ENCODE peak calls at places on chromosomes 2 and 18, in eight cellular contexts. S, O, J, U, X, L, R and W are unnamed samples.

GRCh38 chr18:59699061-59699460 is 1.8 kb upstream of the CCBE1 start:
- DNase-seq in S (no peak), O (no peak), J (no peak), U (no peak), X (no peak), L (no peak), R (no peak), W (no peak)

GRCh38 chr2:634670-635395 is 42.4 kb downstream of the TMEM18 start:
- DNase-seq in S (no peak), O (peak; percentile 31), J (no peak), U (no peak), X (no peak), L (no peak), R (no peak), W (no peak)

GRCh38 chr2:169073972-169074751 is 4.8 kb downstream of the DHRS9 start:
- DNase-seq in S (no peak), O (no peak), J (no peak), U (no peak), X (peak; percentile 92), L (no peak), R (no peak), W (no peak)

GRCh38 chr2:2839393-2840096 is 508.5 kb upstream of the MYT1L start:
- DNase-seq in S (no peak), O (no peak), J (no peak), U (peak; percentile 2), X (no peak), L (no peak), R (peak; percentile 20), W (no peak)

GRCh38 chr2:85230637-85231036 is 97.2 kb downstream of the TGOLN2 start:
- DNase-seq in S (no peak), O (no peak), J (no peak), U (no peak), X (no peak), L (no peak), R (no peak), W (no peak)

GRCh38 chr18:36757081-36757480 is 71.7 kb downstream of the TPGS2 start:
- DNase-seq in S (no peak), O (peak; percentile 44), J (peak; percentile 71), U (no peak), X (peak; percentile 46), L (peak; percentile 13), R (no peak), W (no peak)

GRCh38 chr2:207122914-207123744 is 42.6 kb downstream of the KLF7 start:
- DNase-seq in S (no peak), O (peak; percentile 59), J (no peak), U (no peak), X (no peak), L (no peak), R (no peak), W (no peak)

GRCh38 chr2:198004921-198005829 is 200.8 kb downstream of the PLCL1 start:
- DNase-seq in S (no peak), O (no peak), J (no peak), U (no peak), X (no peak), L (no peak), R (no peak), W (peak; percentile 19)

GRCh38 chr18:4847066-4847465 is 350.0 kb downstream of the AKAIN1 start:
- DNase-seq in S (no peak), O (no peak), J (no peak), U (no peak), X (no peak), L (no peak), R (no peak), W (no peak)

GRCh38 chr2:217360781-217361485 is 501.1 kb upstream of the TNP1 start:
- DNase-seq in S (no peak), O (no peak), J (no peak), U (no peak), X (peak; percentile 89), L (no peak), R (no peak), W (no peak)

GRCh38 chr18:70195852-70196434 is 9.5 kb downstream of the RTTN start:
- DNase-seq in S (no peak), O (no peak), J (peak; percentile 47), U (no peak), X (peak; percentile 27), L (no peak), R (no peak), W (no peak)

GRCh38 chr18:45617284-45617683 is 2.0 kb downstream of the SLC14A2 start:
- DNase-seq in S (peak; percentile 79), O (peak; percentile 48), J (no peak), U (no peak), X (peak; percentile 84), L (no peak), R (peak; percentile 58), W (peak; percentile 94)

GRCh38 chr2:235756491-235756890 is 262.6 kb downstream of the AGAP1 start:
- DNase-seq in S (no peak), O (no peak), J (peak; percentile 70), U (no peak), X (no peak), L (no peak), R (no peak), W (no peak)

GRCh38 chr2:12928197-12928596 is 211.5 kb downstream of the TRIB2 start:
- DNase-seq in S (no peak), O (no peak), J (no peak), U (no peak), X (peak; percentile 78), L (no peak), R (no peak), W (no peak)

GRCh38 chr2:191384829-191385228 is 139.6 kb downstream of the MYO1B start:
- DNase-seq in S (no peak), O (no peak), J (no peak), U (no peak), X (no peak), L (no peak), R (no peak), W (no peak)

DNA sequence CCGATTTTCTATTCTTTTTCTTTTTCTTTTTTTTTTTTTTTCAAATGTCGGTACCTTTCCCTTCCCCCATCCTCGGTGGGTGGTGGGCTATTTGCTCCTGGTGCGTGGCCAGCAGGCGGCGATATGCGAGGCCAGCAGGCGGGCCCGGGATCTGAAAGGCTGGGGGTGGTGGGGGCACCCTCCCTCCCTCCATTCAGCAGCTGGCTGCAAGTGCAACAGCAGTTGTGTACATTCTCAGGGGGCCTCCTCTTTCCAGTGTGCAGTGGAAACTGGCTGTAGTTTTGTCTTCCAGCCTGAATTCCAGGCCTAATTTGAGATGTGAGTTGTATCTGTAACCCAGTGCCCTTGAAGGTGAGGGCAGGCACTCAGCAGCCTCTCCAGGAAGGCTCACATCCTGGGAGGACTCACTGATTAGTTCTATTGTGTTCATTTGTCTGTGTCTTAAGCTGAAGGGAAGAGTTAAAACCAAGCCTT is 3.1 kb downstream of the MYCN start:
- DNase-seq in S (no peak), O (no peak), J (peak; percentile 85), U (no peak), X (no peak), L (no peak), R (peak; percentile 47), W (peak; percentile 40)
- H3K4me3 ChIP-seq in S (no peak overlapping the region), O (no peak overlapping the region), J (peak overlapping the region; percentile 78), U (no peak overlapping the region), X (no peak overlapping the region), L (peak overlapping the region; percentile 98), R (peak overlapping the region; percentile 61), W (no peak overlapping the region)

GRCh38 chr2:204989877-204990276 is 444.6 kb downstream of the PARD3B start:
- DNase-seq in S (no peak), O (no peak), J (no peak), U (no peak), X (no peak), L (no peak), R (no peak), W (no peak)

GRCh38 chr2:204984421-204984925 is 439.2 kb downstream of the PARD3B start:
- DNase-seq in S (no peak), O (no peak), J (peak; percentile 11), U (no peak), X (no peak), L (no peak), R (no peak), W (no peak)

GRCh38 chr2:204982303-204982702 is 437.0 kb downstream of the PARD3B start:
- DNase-seq in S (no peak), O (no peak), J (peak; percentile 30), U (no peak), X (no peak), L (no peak), R (no peak), W (no peak)

GRCh38 chr2:204988836-204989235 is 443.6 kb downstream of the PARD3B start:
- DNase-seq in S (no peak), O (no peak), J (no peak), U (no peak), X (no peak), L (no peak), R (no peak), W (no peak)

GRCh38 chr2:204986641-204987040 is 441.4 kb downstream of the PARD3B start:
- DNase-seq in S (no peak), O (no peak), J (no peak), U (no peak), X (no peak), L (no peak), R (no peak), W (no peak)
- H3K9me3 ChIP-seq in S (no peaks in the 10 kb centered on the region), O (no peaks in the 10 kb centered on the region), J (no peaks in the 10 kb centered on the region), U (no peaks in the 10 kb centered on the region), X (no peaks in the 10 kb centered on the region), L (no peaks in the 10 kb centered on the region), R (no peaks in the 10 kb centered on the region), W (no peaks in the 10 kb centered on the region)

GRCh38 chr18:9447334-9447733 is 28.0 kb upstream of the RALBP1 start:
- DNase-seq in S (no peak), O (no peak), J (no peak), U (no peak), X (no peak), L (no peak), R (no peak), W (no peak)
- H3K4me1 ChIP-seq in S (no peaks in the 10 kb centered on the region), O (no peaks in the 10 kb centered on the region), J (peaks cover 12% of the 10 kb centered on the region), U (no peaks in the 10 kb centered on the region), X (no peaks in the 10 kb centered on the region), L (no peaks in the 10 kb centered on the region), R (no peaks in the 10 kb centered on the region), W (no peaks in the 10 kb centered on the region)

GRCh38 chr2:199466704-199467461 is 9.1 kb upstream of the SATB2 start:
- DNase-seq in S (peak; percentile 57), O (no peak), J (peak; percentile 57), U (no peak), X (no peak), L (no peak), R (no peak), W (peak; percentile 64)
- H3K4me3 ChIP-seq in S (no peak overlapping the region), O (no peak overlapping the region), J (no peak overlapping the region), U (no peak overlapping the region), X (no peak overlapping the region), L (peak overlapping the region; percentile 24), R (no peak overlapping the region), W (no peak overlapping the region)

GRCh38 chr2:120666433-120666832 is 69.2 kb upstream of the GLI2 start:
- DNase-seq in S (no peak), O (no peak), J (no peak), U (no peak), X (no peak), L (no peak), R (no peak), W (no peak)
- H3K9me3 ChIP-seq in S (no peaks in the 10 kb centered on the region), O (no peaks in the 10 kb centered on the region), J (peaks cover 14% of the 10 kb centered on the region), U (no peaks in the 10 kb centered on the region), X (peaks cover 5% of the 10 kb centered on the region), L (no peaks in the 10 kb centered on the region), R (no peaks in the 10 kb centered on the region), W (no peaks in the 10 kb centered on the region)